ENCODE peak calls at places on chromosome 1, in six cellular contexts. B is CD8-positive, alpha-beta T cell; I is adrenal gland; O is lung; G is OCI-LY7; S is heart right ventricle. C is an unnamed sample.

GRCh38 chr1:212323065-212323464 is 37.9 kb downstream of the PPP2R5A start:
- DNase-seq in G (no peak), O (no peak), I (no peak), S (no peak), B (no peak), C (no peak)

GRCh38 chr1:210132582-210132981 is 100.0 kb upstream of the SERTAD4 start:
- DNase-seq in S (no peak), O (no peak), G (peak; percentile 3), B (no peak), I (peak; percentile 8), C (no peak)

GRCh38 chr1:1578371-1578940 is 3.8 kb upstream of the SSU72 start:
- DNase-seq in B (no peak), I (no peak), G (no peak), S (no peak), O (no peak), C (no peak)

GRCh38 chr1:28115267-28115666 is 26.9 kb upstream of the EYA3 start:
- DNase-seq in G (no peak), I (no peak), S (no peak), B (peak; percentile 4), O (peak; percentile 37), C (no peak)

GRCh38 chr1:101820080-101820479 is 176.6 kb downstream of the OLFM3 start:
- DNase-seq in O (no peak), I (no peak), G (peak; percentile 10), S (no peak), B (no peak), C (no peak)

GRCh38 chr1:230166366-230167132 is 99.5 kb downstream of the GALNT2 start:
- DNase-seq in I (no peak), O (no peak), B (no peak), S (no peak), G (no peak), C (no peak)

GRCh38 chr1:184891440-184891839 is 82.9 kb downstream of the NIBAN1 start:
- DNase-seq in I (no peak), S (no peak), O (no peak), B (no peak), G (no peak), C (no peak)

GRCh38 chr1:188715566-188715965 is 1762.1 kb downstream of the BRINP3 start:
- DNase-seq in S (no peak), O (no peak), B (no peak), G (no peak), I (no peak), C (no peak)

GRCh38 chr1:40708750-40709099 is 17.2 kb downstream of the NFYC start:
- DNase-seq in S (no peak), B (no peak), G (peak; percentile 90), O (no peak), I (no peak), C (no peak)
- H3K27ac ChIP-seq in S (peak overlapping the region; percentile 79), B (peak overlapping the region; percentile 67), G (peak overlapping the region; percentile 86), O (peak overlapping the region; percentile 98), I (peak overlapping the region; percentile 79), C (peak overlapping the region; percentile 43)

GRCh38 chr1:161309868-161310267 is at the start of gene MPZ:
- DNase-seq in G (no peak), I (no peak), B (no peak), S (no peak), O (no peak), C (no peak)

GRCh38 chr1:161307892-161308638 is 1.7 kb downstream of the MPZ start:
- DNase-seq in S (no peak), I (no peak), G (no peak), O (no peak), B (no peak), C (no peak)

GRCh38 chr1:161305872-161306519 is 3.8 kb downstream of the MPZ start:
- DNase-seq in I (peak; percentile 79), S (peak; percentile 75), O (peak; percentile 91), G (peak; percentile 95), B (peak; percentile 79), C (no peak)

GRCh38 chr1:161304927-161305871 is 4.6 kb downstream of the MPZ start:
- DNase-seq in I (no peak), G (peak; percentile 10), O (peak; percentile 29), S (no peak), B (no peak), C (no peak)

GRCh38 chr1:161307230-161307768 is 2.5 kb downstream of the MPZ start:
- DNase-seq in G (peak; percentile 58), B (no peak), I (peak; percentile 17), S (peak; percentile 18), O (no peak), C (no peak)
- H3K27ac ChIP-seq in G (peak overlapping the region; percentile 5), B (no peak overlapping the region), I (peak overlapping the region; percentile 71), S (no peak overlapping the region), O (no peak overlapping the region), C (no peak overlapping the region)

DNA sequence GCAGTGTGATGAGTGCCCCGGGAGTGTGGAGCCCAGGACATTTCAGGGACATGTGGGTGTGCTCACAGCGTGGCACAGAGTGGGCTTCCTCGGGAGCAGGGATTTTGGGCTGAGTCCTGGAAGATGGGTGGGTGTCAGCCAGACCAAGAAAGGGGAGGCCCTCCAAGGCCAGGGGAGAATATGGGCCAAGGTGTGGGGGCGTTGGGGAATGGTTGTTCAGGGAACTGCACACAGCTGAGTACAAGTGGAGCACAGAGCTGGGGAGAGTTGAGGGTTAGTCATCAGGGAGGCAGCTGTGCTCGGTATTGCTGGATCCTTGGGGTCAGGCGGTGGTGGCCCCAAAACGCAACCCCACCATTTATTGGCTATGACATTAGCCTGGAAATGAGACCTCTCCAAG is 5.5 kb downstream of the POGK start:
- DNase-seq in S (no peak), G (no peak), O (no peak), B (no peak), I (no peak), C (no peak)
- H3K27ac ChIP-seq in S (peak overlapping the region; percentile 53), G (no peak overlapping the region), O (peak overlapping the region; percentile 21), B (no peak overlapping the region), I (peak overlapping the region; percentile 64), C (no peak overlapping the region)

DNA sequence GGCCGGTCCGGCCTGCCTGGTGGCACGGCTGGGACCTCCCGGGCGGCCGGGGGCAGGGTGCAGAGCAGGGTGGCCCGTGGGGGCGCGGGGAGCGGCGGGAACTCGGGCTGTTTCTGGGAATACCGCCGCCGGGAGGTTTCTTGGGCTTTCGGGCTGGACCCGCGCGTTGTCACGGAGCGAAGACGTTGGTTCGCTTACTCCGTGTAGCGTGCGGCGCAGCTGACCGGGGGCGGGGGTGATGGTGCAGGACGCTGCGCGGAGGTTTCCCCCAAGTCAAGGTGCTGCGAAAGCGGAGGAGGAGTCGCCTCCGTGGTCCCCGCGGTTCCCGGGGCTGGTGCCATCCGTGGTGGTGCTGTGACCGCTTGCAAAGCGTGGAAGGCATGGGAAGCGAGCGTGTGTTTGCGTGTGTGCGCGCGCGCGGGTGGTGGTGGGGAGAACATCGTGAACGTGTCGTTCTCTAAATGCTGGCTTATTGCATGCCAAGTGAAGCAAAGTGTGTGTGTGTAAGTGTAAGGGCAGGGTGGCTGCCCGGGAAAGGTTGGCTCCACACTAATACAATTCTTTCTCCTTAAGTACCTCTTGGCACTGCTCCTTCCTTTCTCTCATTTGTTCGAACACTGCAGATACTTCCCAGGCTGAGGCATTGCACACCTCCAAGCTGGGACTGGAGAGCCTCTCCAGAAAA is 1.1 kb downstream of the RYR2 start:
- DNase-seq in I (no peak), O (no peak), B (no peak), S (peak; percentile 68), G (no peak), C (no peak)
- H3K27ac ChIP-seq in I (no peak overlapping the region), O (peak overlapping the region; percentile 97), B (no peak overlapping the region), S (peak overlapping the region; percentile 99), G (no peak overlapping the region), C (no peak overlapping the region)

DNA sequence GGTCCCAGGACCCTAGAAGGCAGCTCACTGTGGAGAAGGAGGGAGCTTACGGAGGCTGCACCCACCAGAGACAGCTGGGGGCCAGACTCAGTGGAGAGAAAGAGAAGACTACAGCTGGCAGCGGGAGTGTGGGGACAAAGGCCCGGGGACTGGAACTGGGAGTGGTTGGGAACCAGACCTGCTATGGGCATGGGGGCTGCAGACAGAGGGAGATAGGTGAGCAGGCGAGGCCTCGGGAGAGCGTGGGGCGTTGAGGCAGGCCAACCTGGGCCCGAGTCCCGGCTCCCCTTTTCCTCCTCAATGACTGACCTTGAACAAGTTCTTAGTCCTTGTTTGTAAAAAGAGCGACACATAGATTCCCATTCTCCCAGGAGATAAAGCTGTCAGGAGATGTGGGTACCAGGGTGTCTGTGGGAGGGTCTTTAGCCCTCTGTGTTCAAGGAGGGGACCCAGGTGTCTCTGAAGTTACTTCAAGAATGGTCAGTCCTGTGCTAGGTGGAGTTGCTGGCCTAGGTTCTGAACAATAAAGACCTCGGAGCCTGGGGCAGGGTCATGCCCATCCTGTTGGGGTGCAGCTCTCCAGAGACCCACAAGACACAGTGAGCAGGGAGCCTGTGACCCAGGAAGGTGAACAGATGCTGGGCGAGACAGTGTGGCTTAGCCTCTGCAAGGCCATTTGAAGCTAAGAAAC is 87.9 kb downstream of the ITPKB start:
- DNase-seq in I (no peak), G (no peak), S (no peak), O (no peak), B (no peak), C (no peak)
- H3K27ac ChIP-seq in I (no peak overlapping the region), G (peak overlapping the region; percentile 66), S (no peak overlapping the region), O (no peak overlapping the region), B (no peak overlapping the region), C (no peak overlapping the region)

GRCh38 chr1:183757061-183757460 is 47.9 kb upstream of the RGL1 start:
- DNase-seq in S (no peak), G (no peak), O (no peak), I (no peak), B (no peak), C (no peak)
- H3K27ac ChIP-seq in S (no peak overlapping the region), G (no peak overlapping the region), O (no peak overlapping the region), I (no peak overlapping the region), B (no peak overlapping the region), C (peak overlapping the region; percentile 51)

GRCh38 chr1:156270314-156270713 is 12.3 kb downstream of the SMG5 start:
- DNase-seq in I (no peak), O (no peak), G (no peak), S (no peak), B (no peak), C (no peak)
- H3K27ac ChIP-seq in I (no peak overlapping the region), O (no peak overlapping the region), G (no peak overlapping the region), S (no peak overlapping the region), B (no peak overlapping the region), C (no peak overlapping the region)

GRCh38 chr1:177210071-177210470 is 39.3 kb downstream of the BRINP2 start:
- DNase-seq in G (no peak), I (no peak), O (no peak), S (no peak), B (no peak), C (no peak)
- H3K27ac ChIP-seq in G (no peak overlapping the region), I (peak overlapping the region; percentile 52), O (peak overlapping the region; percentile 40), S (no peak overlapping the region), B (no peak overlapping the region), C (no peak overlapping the region)